ENCODE peak calls at places on chromosome 3, in seven cellular contexts. M is A673, H is ovary, Z is IMR-90, A is kidney epithelial cell, I is dorsolateral prefrontal cortex, E is heart left ventricle. B is an unnamed sample.
A peak's percentile ranks its signal among the peaks of the same experiment; 100 is the strongest.

GRCh38 chr3:42670051-42670576 is 15.2 kb upstream of the KLHL40 start:
- DNase-seq in M (no peak), H (no peak), Z (no peak), A (no peak), I (no peak), E (no peak), B (no peak)

GRCh38 chr3:2250783-2251182 is 152.1 kb downstream of the CNTN4 start:
- DNase-seq in M (no peak), H (no peak), Z (no peak), A (no peak), I (no peak), E (no peak), B (no peak)

GRCh38 chr3:183377307-183377959 is 51.0 kb downstream of the MCF2L2 start:
- DNase-seq in M (no peak), H (no peak), Z (no peak), A (no peak), I (no peak), E (no peak), B (no peak)

GRCh38 chr3:50340404-50341329 is at the start of gene RASSF1:
- DNase-seq in M (no peak), H (peak; percentile 69), Z (no peak), A (no peak), I (no peak), E (peak; percentile 86), B (no peak)

GRCh38 chr3:138949445-138950005 is 2.5 kb downstream of the FOXL2NB start:
- DNase-seq in M (no peak), H (no peak), Z (no peak), A (no peak), I (no peak), E (no peak), B (no peak)

GRCh38 chr3:197466586-197467399 is 89.0 kb downstream of the BDH1 start:
- DNase-seq in M (peak; percentile 76), H (no peak), Z (peak; percentile 72), A (no peak), I (no peak), E (no peak), B (no peak)

GRCh38 chr3:162428192-162428591 is 931.6 kb downstream of the OTOL1 start:
- DNase-seq in M (no peak), H (no peak), Z (no peak), A (no peak), I (no peak), E (no peak), B (no peak)

GRCh38 chr3:148882288-148882687 is 17.2 kb downstream of the CPA3 start:
- DNase-seq in M (no peak), H (no peak), Z (peak; percentile 67), A (no peak), I (no peak), E (no peak), B (no peak)

GRCh38 chr3:63961891-63962290 is 49.7 kb upstream of the SCAANT1 start:
- DNase-seq in M (no peak), H (no peak), Z (peak; percentile 68), A (no peak), I (no peak), E (no peak), B (no peak)

GRCh38 chr3:79247367-79248103 is 520.3 kb downstream of the ROBO1 start:
- DNase-seq in M (peak; percentile 40), H (no peak), Z (peak; percentile 84), A (no peak), I (no peak), E (peak; percentile 43), B (no peak)

GRCh38 chr3:23238578-23238977 is 35.5 kb downstream of the UBE2E2 start:
- DNase-seq in M (no peak), H (no peak), Z (no peak), A (no peak), I (no peak), E (no peak), B (no peak)

GRCh38 chr3:23620616-23621015 is 185.1 kb upstream of the UBE2E1 start:
- DNase-seq in M (no peak), H (no peak), Z (no peak), A (no peak), I (no peak), E (no peak), B (no peak)

GRCh38 chr3:32412887-32413286 is 21.2 kb downstream of the CMTM7 start:
- DNase-seq in M (no peak), H (no peak), Z (no peak), A (no peak), I (no peak), E (no peak), B (no peak)

GRCh38 chr3:126349071-126349470 is 8.1 kb downstream of the KLF15 start:
- DNase-seq in M (no peak), H (no peak), Z (no peak), A (no peak), I (peak; percentile 33), E (no peak), B (peak; percentile 9)

GRCh38 chr3:126029241-126029640 is 54.7 kb downstream of the SLC41A3 start:
- DNase-seq in M (peak; percentile 95), H (no peak), Z (no peak), A (no peak), I (no peak), E (no peak), B (no peak)

GRCh38 chr3:64918989-64919388 is 231.2 kb upstream of the ADAMTS9 start:
- DNase-seq in M (peak; percentile 33), H (no peak), Z (no peak), A (no peak), I (no peak), E (no peak), B (no peak)

GRCh38 chr3:127351775-127352350 is 64.0 kb upstream of the PRR20G start:
- DNase-seq in M (no peak), H (no peak), Z (no peak), A (no peak), I (no peak), E (no peak), B (no peak)

GRCh38 chr3:180265551-180265950 is 228.8 kb upstream of the PEX5L start:
- DNase-seq in M (no peak), H (peak; percentile 26), Z (peak; percentile 67), A (no peak), I (no peak), E (no peak), B (no peak)

GRCh38 chr3:159732172-159733111 is 256.2 kb upstream of the IL12A start:
- DNase-seq in M (no peak), H (no peak), Z (peak; percentile 86), A (no peak), I (no peak), E (peak; percentile 34), B (no peak)

GRCh38 chr3:101615525-101615924 is 41.5 kb downstream of the PCNP start:
- DNase-seq in M (no peak), H (no peak), Z (no peak), A (no peak), I (no peak), E (no peak), B (no peak)

GRCh38 chr3:144652573-144652972 is 681.0 kb downstream of the DIPK2A start:
- DNase-seq in M (no peak), H (no peak), Z (peak; percentile 54), A (no peak), I (no peak), E (no peak), B (no peak)

GRCh38 chr3:176650478-176650877 is 546.8 kb downstream of the TBL1XR1 start:
- DNase-seq in M (no peak), H (no peak), Z (peak; percentile 35), A (no peak), I (no peak), E (no peak), B (no peak)

GRCh38 chr3:51819709-51820406 is 40.8 kb upstream of the IQCF6 start:
- DNase-seq in M (peak; percentile 10), H (no peak), Z (no peak), A (no peak), I (no peak), E (no peak), B (no peak)
- TF ChIP-seq CTCF in M (peak; percentile 47), H (no peak), Z (no peak), A (no peak), I (no peak), E (peak; percentile 8), B (no peak)

DNA sequence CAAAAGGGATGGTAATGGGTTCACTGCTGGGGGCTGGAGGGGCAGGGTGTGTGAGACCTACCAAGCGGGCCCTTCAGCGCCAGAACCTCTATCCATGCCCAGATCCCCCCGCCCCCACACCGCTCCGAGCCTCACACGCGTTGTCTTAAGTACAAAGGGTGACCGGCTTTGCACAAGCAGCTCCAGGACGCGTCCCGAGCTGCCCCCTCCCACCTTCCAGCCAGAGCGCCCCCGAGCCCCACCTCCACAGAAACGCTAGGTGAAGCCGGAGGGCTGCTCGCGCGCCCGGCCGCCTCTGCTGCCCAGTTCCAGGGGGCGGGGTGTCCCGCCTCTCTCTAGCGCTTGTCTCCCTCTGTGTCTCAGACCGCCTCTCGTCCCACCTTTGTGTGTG is 1.2 kb downstream of the WNT7A start:
- DNase-seq in M (no peak), H (no peak), Z (no peak), A (no peak), I (no peak), E (no peak), B (peak; percentile 71)
- H3K27me3 ChIP-seq in M (peaks cover 99% of the 10 kb centered on the region), H (no peaks in the 10 kb centered on the region), Z (peaks cover 40% of the 10 kb centered on the region), A (peaks cover 39% of the 10 kb centered on the region), I (peaks cover 7% of the 10 kb centered on the region), E (peaks cover 26% of the 10 kb centered on the region), B (no peaks in the 10 kb centered on the region)

GRCh38 chr3:150180349-150180748 is 209.7 kb upstream of the PFN2 start:
- DNase-seq in M (no peak), H (no peak), Z (peak; percentile 86), A (no peak), I (no peak), E (no peak), B (no peak)

GRCh38 chr3:150183619-150184425 is 213.1 kb upstream of the PFN2 start:
- DNase-seq in M (peak; percentile 85), H (peak; percentile 54), Z (peak; percentile 83), A (peak; percentile 32), I (peak; percentile 64), E (peak; percentile 73), B (peak; percentile 55)

GRCh38 chr3:150179330-150179729 is 208.6 kb upstream of the PFN2 start:
- DNase-seq in M (no peak), H (no peak), Z (no peak), A (no peak), I (no peak), E (no peak), B (no peak)

DNA sequence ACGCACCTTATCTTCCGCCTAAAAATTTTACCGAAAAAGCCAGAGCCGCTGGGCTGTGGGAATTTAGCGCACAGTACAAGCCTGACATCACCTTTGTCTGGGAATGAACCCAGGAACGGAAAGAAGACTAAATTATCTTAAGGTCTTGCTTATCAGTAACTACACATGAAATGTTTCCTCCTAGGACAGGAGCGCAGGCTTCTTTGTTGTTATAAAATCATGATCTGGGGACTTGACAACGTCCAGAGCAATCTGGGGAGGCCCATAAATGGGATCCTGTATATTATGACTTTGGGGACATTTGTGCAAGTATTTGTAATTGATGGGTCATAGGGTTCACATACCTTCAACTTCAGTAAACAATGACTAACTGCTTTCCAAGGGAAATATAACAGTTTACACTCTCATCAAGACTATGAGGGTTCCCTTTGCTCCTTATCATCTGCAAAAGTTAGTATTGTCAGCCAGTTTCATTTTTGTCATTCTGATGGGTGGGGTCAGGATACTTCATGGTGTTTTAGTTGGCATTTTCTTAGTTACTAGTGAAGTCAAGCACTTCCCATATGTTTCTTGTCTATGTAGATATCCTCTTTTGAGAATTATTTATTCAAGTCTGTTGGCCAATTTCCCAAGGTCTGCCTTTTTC is 213.9 kb upstream of the PFN2 start:
- DNase-seq in M (no peak), H (no peak), Z (peak; percentile 11), A (no peak), I (no peak), E (no peak), B (no peak)
- TF ChIP-seq CTCF in M (no peak), H (no peak), Z (no peak), A (no peak), I (no peak), E (peak; percentile 25), B (no peak)

GRCh38 chr3:46354478-46354877 is 567 bp downstream of the CCR2 start:
- DNase-seq in M (no peak), H (no peak), Z (no peak), A (no peak), I (no peak), E (no peak), B (no peak)
- H3K27me3 ChIP-seq in M (peaks cover 35% of the 10 kb centered on the region), H (no peaks in the 10 kb centered on the region), Z (peaks cover 47% of the 10 kb centered on the region), A (peaks cover 10% of the 10 kb centered on the region), I (no peaks in the 10 kb centered on the region), E (no peaks in the 10 kb centered on the region), B (no peaks in the 10 kb centered on the region)